ENCODE peak calls at places on chromosomes 3 and 15, in four cellular contexts. One of them, this sample, is unnamed.
A peak's percentile ranks its signal among the peaks of the same experiment; 100 is the strongest.

GRCh38 chr3:122695927-122696561 is 15.4 kb downstream of the PARP14 start:
- DNase-seq in H1: no peak
- DNase-seq in HCT116: no peak
- DNase-seq in GM12878: no peak
- DNase-seq in this sample: no peak

GRCh38 chr3:152656207-152657001 is 178.5 kb upstream of the P2RY1 start:
- DNase-seq in H1: no peak
- DNase-seq in HCT116: no peak
- DNase-seq in GM12878: no peak
- DNase-seq in this sample: peak; percentile 21

GRCh38 chr3:64422192-64422591 is 196.9 kb upstream of the PRICKLE2 start:
- DNase-seq in H1: no peak
- DNase-seq in HCT116: no peak
- DNase-seq in GM12878: no peak
- DNase-seq in this sample: no peak

GRCh38 chr15:26759991-26760390 is 12.9 kb downstream of the GABRB3 start:
- DNase-seq in H1: no peak
- DNase-seq in HCT116: no peak
- DNase-seq in GM12878: no peak
- DNase-seq in this sample: no peak

GRCh38 chr3:5972586-5972985 is 785.1 kb downstream of the EDEM1 start:
- DNase-seq in H1: no peak
- DNase-seq in HCT116: no peak
- DNase-seq in GM12878: no peak
- DNase-seq in this sample: no peak

GRCh38 chr3:174536319-174536718 is 322.8 kb upstream of the NAALADL2 start:
- DNase-seq in H1: no peak
- DNase-seq in HCT116: no peak
- DNase-seq in GM12878: no peak
- DNase-seq in this sample: no peak

GRCh38 chr3:39978293-39978692 is 168.9 kb downstream of the MYRIP start:
- DNase-seq in H1: no peak
- DNase-seq in HCT116: no peak
- DNase-seq in GM12878: no peak
- DNase-seq in this sample: no peak

GRCh38 chr15:74863239-74864056 is 9.7 kb downstream of the SCAMP2 start:
- DNase-seq in H1: no peak
- DNase-seq in HCT116: no peak
- DNase-seq in GM12878: no peak
- DNase-seq in this sample: no peak

GRCh38 chr3:129557737-129558037 is 14.7 kb downstream of the H1-8 start:
- DNase-seq in H1: no peak
- DNase-seq in HCT116: no peak
- DNase-seq in GM12878: no peak
- DNase-seq in this sample: no peak

GRCh38 chr15:62873203-62873602 is 169.3 kb upstream of the TPM1 start:
- DNase-seq in H1: no peak
- DNase-seq in HCT116: no peak
- DNase-seq in GM12878: no peak
- DNase-seq in this sample: no peak

GRCh38 chr15:71275566-71276354 is 160.5 kb downstream of the THSD4 start:
- DNase-seq in H1: no peak
- DNase-seq in HCT116: no peak
- DNase-seq in GM12878: no peak
- DNase-seq in this sample: no peak

GRCh38 chr3:45337839-45338470 is 50.4 kb upstream of the LARS2 start:
- DNase-seq in H1: no peak
- DNase-seq in HCT116: no peak
- DNase-seq in GM12878: no peak
- DNase-seq in this sample: no peak

GRCh38 chr3:175224051-175224450 is 364.9 kb downstream of the NAALADL2 start:
- DNase-seq in H1: no peak
- DNase-seq in HCT116: peak; percentile 15
- DNase-seq in GM12878: no peak
- DNase-seq in this sample: no peak

GRCh38 chr3:112579697-112580096 is 17.9 kb downstream of the SLC35A5 start:
- DNase-seq in H1: no peak
- DNase-seq in HCT116: no peak
- DNase-seq in GM12878: no peak
- DNase-seq in this sample: no peak
- TF ChIP-seq EGR1 in H1: no peak
- TF ChIP-seq EGR1 in HCT116: no peak
- TF ChIP-seq EGR1 in GM12878: no peak
- TF ChIP-seq EGR1 in this sample: no peak

GRCh38 chr3:97439373-97439772 is 325.2 kb upstream of the ARL6 start:
- DNase-seq in H1: no peak
- DNase-seq in HCT116: no peak
- DNase-seq in GM12878: no peak
- DNase-seq in this sample: no peak
- TF ChIP-seq EGR1 in H1: no peak
- TF ChIP-seq EGR1 in HCT116: no peak
- TF ChIP-seq EGR1 in GM12878: no peak
- TF ChIP-seq EGR1 in this sample: no peak

DNA sequence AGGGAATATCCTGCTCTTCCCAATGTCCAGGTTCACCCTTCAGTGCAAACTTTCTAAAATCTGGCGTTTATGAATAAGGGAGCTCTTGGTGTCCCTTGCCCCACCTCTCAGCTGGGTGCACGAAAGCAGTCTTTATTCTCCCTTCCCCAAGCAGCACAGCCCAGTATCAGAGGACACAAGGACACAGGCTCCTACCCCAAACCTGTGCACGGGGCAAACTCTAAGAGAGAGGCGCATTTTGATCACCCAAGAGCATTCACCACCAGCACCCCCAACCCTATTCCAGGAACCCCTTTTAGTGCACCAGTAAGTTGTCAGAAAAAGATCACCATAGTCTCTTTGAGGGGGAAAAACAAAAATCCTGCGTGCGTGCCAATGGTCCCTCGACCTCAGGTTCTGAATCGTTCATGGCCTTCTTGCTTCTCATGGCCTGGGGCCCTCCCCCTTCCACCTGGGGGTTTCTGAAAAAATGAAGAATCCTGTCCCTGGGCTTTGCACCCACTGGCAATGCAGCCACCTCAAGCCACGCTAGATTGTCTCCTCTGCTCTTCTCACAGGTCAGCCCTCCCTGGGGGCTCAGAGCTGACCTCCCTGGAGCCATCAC is 78.9 kb downstream of the FAM174B start:
- DNase-seq in H1: no peak
- DNase-seq in HCT116: no peak
- DNase-seq in GM12878: no peak
- DNase-seq in this sample: no peak
- TF ChIP-seq EGR1 in H1: no peak
- TF ChIP-seq EGR1 in HCT116: no peak
- TF ChIP-seq EGR1 in GM12878: no peak
- TF ChIP-seq EGR1 in this sample: no peak

GRCh38 chr3:162213196-162213595 is 716.6 kb downstream of the OTOL1 start:
- DNase-seq in H1: no peak
- DNase-seq in HCT116: no peak
- DNase-seq in GM12878: no peak
- DNase-seq in this sample: no peak

GRCh38 chr3:162211470-162211869 is 714.9 kb downstream of the OTOL1 start:
- DNase-seq in H1: no peak
- DNase-seq in HCT116: no peak
- DNase-seq in GM12878: no peak
- DNase-seq in this sample: no peak
- TF ChIP-seq EGR1 in H1: no peak
- TF ChIP-seq EGR1 in HCT116: no peak
- TF ChIP-seq EGR1 in GM12878: no peak
- TF ChIP-seq EGR1 in this sample: no peak

DNA sequence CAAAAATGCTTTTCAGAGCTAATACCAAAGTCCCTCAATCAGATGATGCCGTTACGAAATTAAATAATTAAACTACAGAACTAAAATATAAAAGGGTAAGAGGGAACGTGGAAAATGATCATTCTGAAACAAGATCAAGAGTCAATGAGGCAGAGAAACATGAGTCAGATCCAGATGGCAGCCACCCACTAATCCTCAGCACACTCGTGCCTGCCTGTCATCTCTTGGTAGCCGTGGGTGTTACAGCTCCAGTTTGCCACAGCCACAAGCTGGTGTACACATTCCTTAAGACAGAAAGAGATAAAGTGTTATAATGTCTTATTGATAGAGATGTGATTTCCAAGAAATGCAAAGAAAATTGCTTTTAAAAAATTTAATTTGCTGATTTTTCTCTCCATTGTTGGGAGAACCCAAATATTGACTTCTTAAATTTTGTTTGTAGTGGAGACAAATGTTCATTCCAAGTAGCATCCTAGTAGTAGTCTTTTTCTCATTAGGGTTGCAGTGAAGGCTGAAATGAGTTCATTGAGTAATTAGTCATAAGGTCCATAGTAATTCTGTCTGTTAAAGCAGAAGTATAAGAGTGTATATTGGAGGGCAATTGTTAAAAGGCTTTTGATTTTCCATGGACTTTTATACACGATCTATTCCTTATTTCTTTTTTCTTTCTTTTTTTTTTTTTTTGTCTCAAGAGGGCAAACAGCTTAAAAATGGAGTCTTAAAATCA is 104.3 kb downstream of the AGBL1 start:
- DNase-seq in H1: no peak
- DNase-seq in HCT116: no peak
- DNase-seq in GM12878: no peak
- DNase-seq in this sample: no peak
- TF ChIP-seq EGR1 in H1: no peak
- TF ChIP-seq EGR1 in HCT116: no peak
- TF ChIP-seq EGR1 in GM12878: no peak
- TF ChIP-seq EGR1 in this sample: no peak

DNA sequence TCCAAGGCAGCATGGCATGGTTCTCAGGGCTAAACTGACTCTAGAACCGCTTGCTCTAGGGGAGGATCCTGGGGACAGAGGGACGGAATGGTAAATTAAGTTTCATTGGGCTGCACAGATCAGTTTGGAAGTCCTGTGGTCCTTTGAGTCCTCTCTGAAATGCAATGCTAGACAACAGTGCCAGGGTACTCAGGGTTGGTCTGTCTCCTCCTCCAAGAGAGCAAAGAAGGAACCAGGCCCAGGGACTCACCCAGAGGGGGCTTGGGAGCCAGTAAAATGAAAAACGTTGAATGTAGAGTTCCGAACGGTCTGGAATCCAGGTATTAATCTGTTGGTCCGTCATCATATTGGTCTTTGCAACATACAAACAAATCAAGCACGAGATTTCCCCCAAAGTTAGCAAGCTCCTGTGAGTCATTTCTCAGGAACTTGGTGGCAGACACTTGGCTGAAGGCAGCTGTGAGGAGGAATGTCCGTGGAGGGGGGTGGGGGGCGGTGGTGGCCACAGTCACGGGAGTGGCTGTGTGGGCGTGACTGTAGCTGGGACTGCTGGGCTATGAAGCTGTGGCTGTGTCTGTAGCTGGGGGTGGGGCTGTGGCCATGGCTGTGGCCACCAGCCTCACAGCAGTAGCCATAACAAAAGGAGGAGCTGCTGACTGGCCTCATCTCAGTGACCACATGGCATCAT is 361.0 kb downstream of the SHQ1 start:
- DNase-seq in H1: no peak
- DNase-seq in HCT116: peak; percentile 19
- DNase-seq in GM12878: no peak
- DNase-seq in this sample: peak; percentile 77
- TF ChIP-seq EGR1 in H1: no peak
- TF ChIP-seq EGR1 in HCT116: peak; percentile 45
- TF ChIP-seq EGR1 in GM12878: peak; percentile 71
- TF ChIP-seq EGR1 in this sample: peak; percentile 78

GRCh38 chr3:189860296-189860695 is 229.1 kb downstream of the TP63 start:
- DNase-seq in H1: no peak
- DNase-seq in HCT116: no peak
- DNase-seq in GM12878: no peak
- DNase-seq in this sample: no peak

GRCh38 chr3:189863031-189863430 is 231.8 kb downstream of the TP63 start:
- DNase-seq in H1: no peak
- DNase-seq in HCT116: no peak
- DNase-seq in GM12878: no peak
- DNase-seq in this sample: no peak

GRCh38 chr3:189868061-189868460 is 236.9 kb downstream of the TP63 start:
- DNase-seq in H1: no peak
- DNase-seq in HCT116: no peak
- DNase-seq in GM12878: no peak
- DNase-seq in this sample: no peak

GRCh38 chr3:189862385-189863023 is 231.3 kb downstream of the TP63 start:
- DNase-seq in H1: no peak
- DNase-seq in HCT116: no peak
- DNase-seq in GM12878: no peak
- DNase-seq in this sample: no peak
- TF ChIP-seq EGR1 in H1: no peak
- TF ChIP-seq EGR1 in HCT116: no peak
- TF ChIP-seq EGR1 in GM12878: no peak
- TF ChIP-seq EGR1 in this sample: no peak